ENCODE peak calls at places on chromosomes 2 and 18, in five cellular contexts. One of them, this sample, is unnamed. For H3K36me3, the result is how much of the 10 kb centered on the place peaks cover.

GRCh38 chr2:100676346-100676745 is 113.6 kb downstream of the PDCL3 start:
- DNase-seq in IMR-90: no peak
- DNase-seq in GM23248: peak
- DNase-seq in fibroblast of lung: no peak
- DNase-seq in HCT116: no peak
- DNase-seq in this sample: no peak

GRCh38 chr2:5766051-5766450 is 73.9 kb downstream of the SOX11 start:
- DNase-seq in IMR-90: peak
- DNase-seq in GM23248: no peak
- DNase-seq in fibroblast of lung: peak
- DNase-seq in HCT116: no peak
- DNase-seq in this sample: no peak

GRCh38 chr2:120914839-120915521 is 179.3 kb downstream of the GLI2 start:
- DNase-seq in IMR-90: peak
- DNase-seq in GM23248: peak
- DNase-seq in fibroblast of lung: peak
- DNase-seq in HCT116: no peak
- DNase-seq in this sample: peak

GRCh38 chr18:8685141-8685913 is 20.0 kb upstream of the MTCL1 start:
- DNase-seq in IMR-90: peak
- DNase-seq in GM23248: peak
- DNase-seq in fibroblast of lung: peak
- DNase-seq in HCT116: no peak
- DNase-seq in this sample: no peak

GRCh38 chr2:177397501-177398289 is 5.1 kb downstream of the AGPS start:
- DNase-seq in IMR-90: peak
- DNase-seq in GM23248: peak
- DNase-seq in fibroblast of lung: peak
- DNase-seq in HCT116: no peak
- DNase-seq in this sample: peak

GRCh38 chr18:7945882-7946281 is 378.8 kb downstream of the PTPRM start:
- DNase-seq in IMR-90: peak
- DNase-seq in GM23248: peak
- DNase-seq in fibroblast of lung: peak
- DNase-seq in HCT116: no peak
- DNase-seq in this sample: peak

GRCh38 chr2:169871994-169872393 is 44.7 kb downstream of the UBR3 start:
- DNase-seq in IMR-90: no peak
- DNase-seq in GM23248: no peak
- DNase-seq in fibroblast of lung: no peak
- DNase-seq in HCT116: no peak
- DNase-seq in this sample: no peak

GRCh38 chr2:85599468-85600234 is 2.8 kb downstream of the TMEM150A start:
- DNase-seq in IMR-90: no peak
- DNase-seq in GM23248: no peak
- DNase-seq in fibroblast of lung: no peak
- DNase-seq in HCT116: no peak
- DNase-seq in this sample: no peak

GRCh38 chr2:218329027-218329825 is 27.4 kb upstream of the CATIP start:
- DNase-seq in IMR-90: no peak
- DNase-seq in GM23248: no peak
- DNase-seq in fibroblast of lung: no peak
- DNase-seq in HCT116: no peak
- DNase-seq in this sample: no peak

GRCh38 chr2:128320609-128321420 is 2.1 kb upstream of the HS6ST1 start:
- DNase-seq in IMR-90: no peak
- DNase-seq in GM23248: no peak
- DNase-seq in fibroblast of lung: no peak
- DNase-seq in HCT116: no peak
- DNase-seq in this sample: no peak

GRCh38 chr18:48622911-48623431 is 84.1 kb downstream of the CTIF start:
- DNase-seq in IMR-90: peak
- DNase-seq in GM23248: peak
- DNase-seq in fibroblast of lung: peak
- DNase-seq in HCT116: no peak
- DNase-seq in this sample: no peak

GRCh38 chr18:48627216-48627615 is 88.4 kb downstream of the CTIF start:
- DNase-seq in IMR-90: peak
- DNase-seq in GM23248: peak
- DNase-seq in fibroblast of lung: peak
- DNase-seq in HCT116: peak
- DNase-seq in this sample: peak

GRCh38 chr18:48621815-48622555 is 83.2 kb downstream of the CTIF start:
- DNase-seq in IMR-90: peak
- DNase-seq in GM23248: no peak
- DNase-seq in fibroblast of lung: peak
- DNase-seq in HCT116: no peak
- DNase-seq in this sample: no peak

GRCh38 chr18:48621240-48621639 is 82.4 kb downstream of the CTIF start:
- DNase-seq in IMR-90: peak
- DNase-seq in GM23248: peak
- DNase-seq in fibroblast of lung: peak
- DNase-seq in HCT116: no peak
- DNase-seq in this sample: no peak

GRCh38 chr18:48623468-48624220 is 84.8 kb downstream of the CTIF start:
- DNase-seq in IMR-90: peak
- DNase-seq in GM23248: peak
- DNase-seq in fibroblast of lung: peak
- DNase-seq in HCT116: no peak
- DNase-seq in this sample: peak
- H3K4me2 ChIP-seq in IMR-90: peak
- H3K4me2 ChIP-seq in GM23248: peak
- H3K4me2 ChIP-seq in fibroblast of lung: peak
- H3K4me2 ChIP-seq in HCT116: no peak
- H3K4me2 ChIP-seq in this sample: no peak

DNA sequence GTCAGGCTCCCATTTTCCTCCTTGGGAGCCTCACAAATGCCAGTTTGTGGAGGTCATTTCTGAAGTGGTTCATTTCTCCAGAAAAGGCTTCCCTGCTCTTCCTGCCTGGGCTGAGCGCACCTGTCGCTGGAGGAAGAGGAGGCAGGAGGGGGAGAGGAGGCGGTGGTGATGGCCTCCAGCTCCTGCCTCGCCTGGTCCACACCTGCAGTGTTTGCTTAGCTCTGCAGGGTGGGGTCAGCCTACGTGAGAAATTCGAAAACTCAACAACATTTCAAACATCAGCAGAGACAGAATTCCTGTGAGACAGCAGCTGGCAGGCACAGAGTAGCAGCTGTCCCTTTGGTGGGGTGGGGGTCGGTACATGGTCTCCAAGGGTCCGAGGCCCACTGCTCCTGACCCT is 7.9 kb downstream of the IMPA2 start:
- DNase-seq in IMR-90: no peak
- DNase-seq in GM23248: no peak
- DNase-seq in fibroblast of lung: no peak
- DNase-seq in HCT116: no peak
- DNase-seq in this sample: no peak
- H3K36me3 ChIP-seq in IMR-90: under half
- H3K36me3 ChIP-seq in GM23248: under half
- H3K36me3 ChIP-seq in fibroblast of lung: under half
- H3K36me3 ChIP-seq in HCT116: under half
- H3K36me3 ChIP-seq in this sample: under half

GRCh38 chr2:54728669-54729120 is 5.2 kb downstream of the EML6 start:
- DNase-seq in IMR-90: peak
- DNase-seq in GM23248: peak
- DNase-seq in fibroblast of lung: peak
- DNase-seq in HCT116: peak
- DNase-seq in this sample: peak
- H3K4me2 ChIP-seq in IMR-90: no peak
- H3K4me2 ChIP-seq in GM23248: peak
- H3K4me2 ChIP-seq in fibroblast of lung: no peak
- H3K4me2 ChIP-seq in HCT116: peak
- H3K4me2 ChIP-seq in this sample: no peak

GRCh38 chr2:96201338-96201737 is 7.3 kb downstream of the STARD7 start:
- DNase-seq in IMR-90: no peak
- DNase-seq in GM23248: no peak
- DNase-seq in fibroblast of lung: no peak
- DNase-seq in HCT116: no peak
- DNase-seq in this sample: no peak

GRCh38 chr2:96198937-96199336 is 9.7 kb downstream of the STARD7 start:
- DNase-seq in IMR-90: no peak
- DNase-seq in GM23248: no peak
- DNase-seq in fibroblast of lung: no peak
- DNase-seq in HCT116: no peak
- DNase-seq in this sample: no peak

GRCh38 chr2:96197541-96198255 is 10.9 kb downstream of the STARD7 start:
- DNase-seq in IMR-90: no peak
- DNase-seq in GM23248: peak
- DNase-seq in fibroblast of lung: peak
- DNase-seq in HCT116: no peak
- DNase-seq in this sample: no peak

GRCh38 chr2:96191937-96192670 is 16.5 kb downstream of the STARD7 start:
- DNase-seq in IMR-90: no peak
- DNase-seq in GM23248: no peak
- DNase-seq in fibroblast of lung: no peak
- DNase-seq in HCT116: no peak
- DNase-seq in this sample: no peak

DNA sequence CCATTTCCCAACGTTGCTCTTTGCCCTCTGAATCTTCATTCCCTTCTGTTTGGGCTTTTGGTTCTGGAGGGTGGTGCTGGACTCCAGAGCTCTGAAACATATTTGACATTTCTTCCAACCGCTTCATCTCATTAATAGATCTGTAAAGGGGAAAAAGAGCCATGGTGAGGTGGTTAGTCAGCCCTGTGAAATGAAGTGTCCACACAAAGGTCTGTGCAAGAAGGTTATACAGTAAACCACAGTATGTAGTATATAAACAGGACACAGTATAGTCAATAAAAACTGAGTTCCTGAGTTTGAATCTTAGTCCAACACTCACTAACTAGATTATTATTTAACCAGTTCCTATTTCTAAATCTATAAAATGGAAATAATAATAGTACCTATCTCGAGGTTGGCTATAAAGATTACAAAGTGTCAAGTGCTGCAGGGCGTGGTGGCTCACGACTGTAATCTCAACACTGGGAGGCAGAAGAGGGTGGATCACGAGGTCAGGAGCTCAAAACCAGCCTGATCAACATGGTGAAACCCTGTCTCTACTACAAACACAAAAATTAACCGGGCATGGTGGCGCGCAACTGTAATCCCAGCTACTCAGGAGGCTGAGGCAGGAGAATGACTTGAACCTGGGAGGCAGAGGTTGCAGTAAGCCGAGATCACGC is 13.1 kb downstream of the STARD7 start:
- DNase-seq in IMR-90: peak
- DNase-seq in GM23248: peak
- DNase-seq in fibroblast of lung: peak
- DNase-seq in HCT116: no peak
- DNase-seq in this sample: no peak
- H3K36me3 ChIP-seq in IMR-90: under half
- H3K36me3 ChIP-seq in GM23248: under half
- H3K36me3 ChIP-seq in fibroblast of lung: under half
- H3K36me3 ChIP-seq in HCT116: half or more
- H3K36me3 ChIP-seq in this sample: under half

DNA sequence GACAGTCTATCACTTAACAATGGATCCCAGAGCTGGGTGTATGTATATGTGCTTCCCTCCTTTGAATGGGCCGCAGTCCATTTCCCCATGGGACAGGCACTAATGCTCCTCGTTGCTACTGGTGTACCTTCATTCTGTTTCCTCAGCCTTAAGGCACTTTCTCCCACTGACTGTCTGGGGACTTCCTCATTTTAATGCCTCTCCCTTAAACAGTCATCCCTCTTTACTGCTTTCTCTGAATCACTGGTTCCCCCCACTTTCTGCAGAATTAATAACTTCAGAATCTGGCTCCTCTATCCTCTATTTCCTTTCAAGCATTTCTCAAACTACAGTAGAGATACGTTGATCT is 36.2 kb downstream of the COLEC12 start:
- DNase-seq in IMR-90: no peak
- DNase-seq in GM23248: no peak
- DNase-seq in fibroblast of lung: no peak
- DNase-seq in HCT116: no peak
- DNase-seq in this sample: no peak
- H3K4me2 ChIP-seq in IMR-90: no peak
- H3K4me2 ChIP-seq in GM23248: no peak
- H3K4me2 ChIP-seq in fibroblast of lung: no peak
- H3K4me2 ChIP-seq in HCT116: no peak
- H3K4me2 ChIP-seq in this sample: no peak